ENCODE peak calls at places on chromosomes 2 and 18, in five cellular contexts. X is lung, A is DND-41, M is heart left ventricle, Y is small intestine. W is an unnamed sample.

GRCh38 chr2:158391876-158392275 is 64.7 kb downstream of the CCDC148 start:
- DNase-seq in X (no peak), A (no peak), M (no peak), Y (peak; percentile 25), W (no peak)

GRCh38 chr2:20609349-20609994 is 41.4 kb downstream of the HS1BP3 start:
- DNase-seq in X (no peak), A (no peak), M (no peak), Y (no peak), W (no peak)

GRCh38 chr18:75003089-75003488 is 205.8 kb downstream of the PTGR3 start:
- DNase-seq in X (no peak), A (no peak), M (no peak), Y (no peak), W (no peak)

GRCh38 chr2:32833709-32834108 is 113.0 kb upstream of the LTBP1 start:
- DNase-seq in X (no peak), A (no peak), M (no peak), Y (no peak), W (no peak)

GRCh38 chr18:67896471-67896870 is 380.0 kb upstream of the DSEL start:
- DNase-seq in X (no peak), A (no peak), M (no peak), Y (no peak), W (no peak)

GRCh38 chr18:38695559-38696270 is 1130.1 kb upstream of the CELF4 start:
- DNase-seq in X (no peak), A (no peak), M (no peak), Y (no peak), W (no peak)

GRCh38 chr2:28821295-28821958 is 10.8 kb downstream of the SPDYA start:
- DNase-seq in X (peak; percentile 61), A (peak; percentile 70), M (no peak), Y (peak; percentile 71), W (peak; percentile 46)

GRCh38 chr2:111534816-111535803 is 348.9 kb downstream of the ANAPC1 start:
- DNase-seq in X (no peak), A (no peak), M (no peak), Y (peak; percentile 18), W (no peak)

GRCh38 chr2:160493227-160494028 is at the start of gene RBMS1:
- DNase-seq in X (peak; percentile 55), A (peak; percentile 77), M (peak; percentile 84), Y (peak; percentile 42), W (peak; percentile 54)

GRCh38 chr2:100393362-100393761 is 24.1 kb downstream of the CHST10 start:
- DNase-seq in X (no peak), A (no peak), M (no peak), Y (no peak), W (no peak)

GRCh38 chr2:157784169-157784822 is 91.8 kb downstream of the ACVR1 start:
- DNase-seq in X (peak; percentile 38), A (no peak), M (peak; percentile 61), Y (peak; percentile 89), W (peak; percentile 80)

GRCh38 chr18:814300-815084 is 2.5 kb upstream of the YES1 start:
- DNase-seq in X (no peak), A (no peak), M (no peak), Y (peak; percentile 20), W (no peak)

GRCh38 chr2:78677774-78678173 is 347.7 kb upstream of the REG3G start:
- DNase-seq in X (no peak), A (no peak), M (no peak), Y (no peak), W (no peak)

GRCh38 chr2:11819235-11819729 is 72.8 kb downstream of the LPIN1 start:
- DNase-seq in X (no peak), A (no peak), M (no peak), Y (no peak), W (no peak)

GRCh38 chr2:200490001-200490400 is 19.9 kb downstream of the KCTD18 start:
- DNase-seq in X (no peak), A (no peak), M (no peak), Y (no peak), W (no peak)

GRCh38 chr18:27656905-27657304 is 471.8 kb upstream of the CHST9 start:
- DNase-seq in X (no peak), A (no peak), M (no peak), Y (no peak), W (no peak)

GRCh38 chr18:44067201-44067600 is 613.5 kb upstream of the SETBP1 start:
- DNase-seq in X (no peak), A (no peak), M (no peak), Y (no peak), W (no peak)

GRCh38 chr18:67509711-67510110 is 6.8 kb downstream of the DSEL start:
- DNase-seq in X (no peak), A (no peak), M (no peak), Y (no peak), W (no peak)

GRCh38 chr2:150856596-150857281 is 369.3 kb upstream of the RND3 start:
- DNase-seq in X (no peak), A (no peak), M (no peak), Y (no peak), W (no peak)

GRCh38 chr2:228649447-228649846 is 468.0 kb upstream of the SPHKAP start:
- DNase-seq in X (no peak), A (no peak), M (no peak), Y (no peak), W (no peak)

GRCh38 chr2:228646061-228646460 is 464.6 kb upstream of the SPHKAP start:
- DNase-seq in X (no peak), A (no peak), M (no peak), Y (no peak), W (no peak)

GRCh38 chr2:228649876-228650275 is 468.4 kb upstream of the SPHKAP start:
- DNase-seq in X (no peak), A (no peak), M (no peak), Y (no peak), W (no peak)

GRCh38 chr2:228652366-228652765 is 470.9 kb upstream of the SPHKAP start:
- DNase-seq in X (no peak), A (no peak), M (no peak), Y (no peak), W (no peak)

GRCh38 chr2:228648541-228648940 is 467.1 kb upstream of the SPHKAP start:
- DNase-seq in X (no peak), A (no peak), M (no peak), Y (no peak), W (no peak)
- H3K4me3 ChIP-seq in X (no peak overlapping the region), A (no peak overlapping the region), M (no peak overlapping the region), Y (no peak overlapping the region), W (no peak overlapping the region)

DNA sequence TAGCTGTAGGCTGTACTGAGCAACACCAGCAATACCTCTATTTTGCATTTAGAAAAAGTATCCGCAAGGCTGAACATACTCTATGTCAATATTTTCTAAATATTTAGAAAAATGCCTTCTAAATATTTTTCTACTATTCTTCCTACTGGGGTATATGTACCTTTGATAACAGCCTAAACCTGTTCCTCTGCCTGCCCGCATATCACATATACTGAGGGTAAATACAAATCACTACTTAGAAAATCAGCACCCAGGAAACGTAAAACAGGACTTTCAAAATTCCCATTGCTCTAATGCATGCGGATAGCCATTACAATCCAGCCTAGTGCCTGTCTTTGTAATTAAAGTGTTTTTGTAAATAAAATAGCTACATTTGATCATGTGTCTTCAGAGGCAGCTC is 56.1 kb downstream of the NCKAP5 start:
- DNase-seq in X (no peak), A (no peak), M (no peak), Y (no peak), W (no peak)
- H3K4me3 ChIP-seq in X (no peak overlapping the region), A (no peak overlapping the region), M (no peak overlapping the region), Y (no peak overlapping the region), W (no peak overlapping the region)

GRCh38 chr2:218327451-218327850 is 29.2 kb upstream of the CATIP start:
- DNase-seq in X (no peak), A (no peak), M (no peak), Y (no peak), W (no peak)
- H3K4me3 ChIP-seq in X (no peak overlapping the region), A (no peak overlapping the region), M (no peak overlapping the region), Y (no peak overlapping the region), W (no peak overlapping the region)

DNA sequence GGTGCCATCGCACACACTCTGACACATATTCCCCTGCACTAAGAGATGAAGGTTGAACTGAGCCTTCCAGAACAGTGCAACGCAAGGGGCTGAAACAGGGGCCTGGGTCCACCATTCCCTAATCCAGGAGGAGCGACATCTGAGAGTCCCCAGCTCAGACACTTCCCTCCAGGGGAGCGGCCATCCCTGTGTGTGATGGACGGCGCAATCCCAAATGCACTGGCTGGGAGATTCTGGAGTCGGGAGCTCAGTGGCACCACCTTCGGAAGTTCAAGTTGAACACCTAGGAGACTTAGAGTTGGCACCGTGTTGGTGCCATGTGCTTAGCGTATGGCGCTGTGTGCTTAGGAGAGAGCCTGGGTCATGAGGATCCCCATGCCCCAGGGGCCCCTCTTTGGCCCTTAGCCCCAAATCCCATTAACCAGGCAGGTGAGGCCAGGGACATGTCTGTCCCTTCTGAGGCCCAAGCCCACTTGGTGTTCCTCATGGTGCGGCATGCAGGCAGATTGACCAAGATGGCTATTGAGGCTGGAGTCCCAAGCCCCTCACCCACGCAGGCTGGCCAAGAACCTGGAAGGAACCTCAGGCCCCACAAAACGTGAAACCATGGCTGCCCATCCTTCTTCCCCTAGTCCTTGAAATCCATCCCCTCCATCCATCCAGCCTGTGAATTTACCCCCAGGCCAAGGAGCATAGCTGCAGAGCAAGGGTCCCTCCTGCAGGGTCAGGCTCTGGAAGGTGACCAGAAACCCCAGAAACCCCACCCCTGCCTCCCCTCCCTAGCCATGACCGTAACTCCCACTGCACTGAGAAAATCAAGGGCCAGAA is 114.1 kb upstream of the OTOS start:
- DNase-seq in X (no peak), A (no peak), M (no peak), Y (no peak), W (peak; percentile 20)
- H3K4me3 ChIP-seq in X (no peak overlapping the region), A (no peak overlapping the region), M (no peak overlapping the region), Y (no peak overlapping the region), W (no peak overlapping the region)

GRCh38 chr2:191148766-191149165 is 2.0 kb downstream of the STAT4 start:
- DNase-seq in X (no peak), A (peak; percentile 31), M (no peak), Y (peak; percentile 57), W (no peak)

GRCh38 chr2:191152841-191153240 is 2.0 kb upstream of the STAT4 start:
- DNase-seq in X (no peak), A (no peak), M (no peak), Y (no peak), W (no peak)

GRCh38 chr2:191150121-191150450 is 708 bp downstream of the STAT4 start:
- DNase-seq in X (no peak), A (no peak), M (no peak), Y (peak; percentile 34), W (no peak)

GRCh38 chr2:191150451-191151314 is at the start of gene STAT4:
- DNase-seq in X (peak; percentile 50), A (peak; percentile 76), M (peak; percentile 69), Y (peak; percentile 76), W (peak; percentile 62)

DNA sequence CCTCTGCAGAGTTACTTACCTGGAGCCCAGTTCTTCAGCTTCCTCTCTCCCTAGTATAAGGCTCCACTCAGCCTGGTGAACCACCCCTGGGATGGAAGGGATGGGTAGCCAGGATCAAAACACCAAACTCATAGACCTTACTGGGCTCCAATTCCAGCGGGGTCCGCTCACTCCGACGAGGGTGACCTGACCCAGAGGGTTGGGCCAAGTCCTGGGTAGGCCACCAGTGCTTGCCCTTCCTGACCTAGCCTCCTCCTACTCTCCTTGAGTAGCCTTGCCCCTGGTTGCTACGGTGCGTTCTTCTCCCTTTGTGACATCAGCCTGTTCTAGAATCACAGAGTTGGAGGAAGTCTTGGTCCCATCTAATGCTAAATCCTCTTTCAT is 513 bp upstream of the STAT4 start:
- DNase-seq in X (no peak), A (no peak), M (peak; percentile 52), Y (no peak), W (no peak)
- H3K4me3 ChIP-seq in X (no peak overlapping the region), A (peak overlapping the region; percentile 84), M (peak overlapping the region; percentile 47), Y (peak overlapping the region; percentile 53), W (peak overlapping the region; percentile 63)

GRCh38 chr2:54618646-54619565 is 104.6 kb upstream of the EML6 start:
- DNase-seq in X (no peak), A (no peak), M (no peak), Y (no peak), W (peak; percentile 57)
- H3K4me3 ChIP-seq in X (no peak overlapping the region), A (no peak overlapping the region), M (no peak overlapping the region), Y (no peak overlapping the region), W (no peak overlapping the region)